ENCODE peak calls at places on chromosome 19, in seven cellular contexts. B is brain microvascular endothelial cell, V is heart right ventricle, I is A549, Q is GM23248, D is transverse colon, X is left ventricle myocardium inferior. T is an unnamed sample.

GRCh38 chr19:1411255-1412191 is 4.1 kb downstream of the DAZAP1 start:
- DNase-seq in B (peak; percentile 24), V (peak; percentile 87), I (no peak), Q (peak; percentile 88), D (peak; percentile 30), X (peak; percentile 80), T (peak; percentile 91)

GRCh38 chr19:56133858-56134654 is 7.0 kb upstream of the ZNF444 start:
- DNase-seq in B (no peak), V (no peak), I (no peak), Q (peak; percentile 63), D (no peak), X (no peak), T (no peak)

GRCh38 chr19:38693380-38694223 is 46.2 kb downstream of the ACTN4 start:
- DNase-seq in B (peak; percentile 83), V (peak; percentile 66), I (peak; percentile 91), Q (peak; percentile 79), D (peak; percentile 51), X (no peak), T (no peak)

GRCh38 chr19:56727731-56728130 is 56.2 kb upstream of the ZNF835 start:
- DNase-seq in B (no peak), V (no peak), I (no peak), Q (no peak), D (no peak), X (no peak), T (no peak)

GRCh38 chr19:56619131-56619530 is 23.8 kb upstream of the SMIM17 start:
- DNase-seq in B (no peak), V (no peak), I (no peak), Q (no peak), D (no peak), X (no peak), T (no peak)

GRCh38 chr19:18745012-18745735 is 45.9 kb downstream of the COMP start:
- DNase-seq in B (no peak), V (no peak), I (no peak), Q (no peak), D (no peak), X (no peak), T (no peak)

GRCh38 chr19:1855040-1855827 is 7.0 kb upstream of the REXO1 start:
- DNase-seq in B (peak; percentile 81), V (peak; percentile 92), I (peak; percentile 70), Q (peak; percentile 97), D (peak; percentile 96), X (peak; percentile 93), T (peak; percentile 61)

GRCh38 chr19:35138305-35138799 is 272 bp upstream of the FXYD1 start:
- DNase-seq in B (no peak), V (peak; percentile 70), I (no peak), Q (no peak), D (no peak), X (peak; percentile 78), T (no peak)

GRCh38 chr19:18340237-18340989 is at the start of gene PGPEP1:
- DNase-seq in B (no peak), V (peak; percentile 82), I (no peak), Q (peak; percentile 77), D (peak; percentile 83), X (peak; percentile 83), T (peak; percentile 12)

GRCh38 chr19:52007436-52007804 is 591 bp downstream of the ZNF615 start:
- DNase-seq in B (no peak), V (no peak), I (no peak), Q (peak; percentile 45), D (no peak), X (no peak), T (peak; percentile 7)

GRCh38 chr19:36121486-36122124 is 6.3 kb downstream of the TBCB start:
- DNase-seq in B (no peak), V (no peak), I (no peak), Q (no peak), D (no peak), X (no peak), T (no peak)

GRCh38 chr19:8387688-8388611 is 2.2 kb upstream of the RAB11B start:
- DNase-seq in B (no peak), V (no peak), I (peak; percentile 44), Q (no peak), D (no peak), X (no peak), T (no peak)

GRCh38 chr19:31099470-31100190 is 249.6 kb downstream of the TSHZ3 start:
- DNase-seq in B (no peak), V (no peak), I (no peak), Q (peak; percentile 39), D (no peak), X (no peak), T (no peak)

GRCh38 chr19:31676271-31677004 is 327.2 kb upstream of the TSHZ3 start:
- DNase-seq in B (no peak), V (no peak), I (peak; percentile 49), Q (peak; percentile 5), D (no peak), X (no peak), T (no peak)

GRCh38 chr19:16645140-16645539 is 14.8 kb downstream of the SMIM7 start:
- DNase-seq in B (no peak), V (no peak), I (no peak), Q (no peak), D (no peak), X (no peak), T (peak; percentile 49)

GRCh38 chr19:49113762-49114629 is at the start of gene LIN7B:
- DNase-seq in B (peak; percentile 17), V (peak; percentile 65), I (peak; percentile 94), Q (peak; percentile 89), D (peak; percentile 74), X (peak; percentile 71), T (peak; percentile 27)

GRCh38 chr19:11387154-11388034 is 3.3 kb upstream of the EPOR start:
- DNase-seq in B (no peak), V (no peak), I (no peak), Q (no peak), D (no peak), X (no peak), T (no peak)

GRCh38 chr19:39411006-39411831 is 1.2 kb upstream of the PLEKHG2 start:
- DNase-seq in B (peak; percentile 66), V (no peak), I (no peak), Q (peak; percentile 73), D (peak; percentile 86), X (no peak), T (no peak)

GRCh38 chr19:679418-680286 is 3.5 kb downstream of the FSTL3 start:
- DNase-seq in B (no peak), V (peak; percentile 65), I (peak; percentile 59), Q (peak; percentile 90), D (peak; percentile 64), X (peak; percentile 71), T (no peak)

GRCh38 chr19:3061214-3062161 is 807 bp downstream of the TLE5 start:
- DNase-seq in B (no peak), V (peak; percentile 75), I (no peak), Q (peak; percentile 61), D (peak; percentile 76), X (peak; percentile 73), T (peak; percentile 18)
- H3K27ac ChIP-seq in B (peak overlapping the region; percentile 3), V (peak overlapping the region; percentile 99), I (peak overlapping the region; percentile 100), Q (peak overlapping the region; percentile 16), D (peak overlapping the region; percentile 99), X (peak overlapping the region; percentile 97), T (peak overlapping the region; percentile 92)

DNA sequence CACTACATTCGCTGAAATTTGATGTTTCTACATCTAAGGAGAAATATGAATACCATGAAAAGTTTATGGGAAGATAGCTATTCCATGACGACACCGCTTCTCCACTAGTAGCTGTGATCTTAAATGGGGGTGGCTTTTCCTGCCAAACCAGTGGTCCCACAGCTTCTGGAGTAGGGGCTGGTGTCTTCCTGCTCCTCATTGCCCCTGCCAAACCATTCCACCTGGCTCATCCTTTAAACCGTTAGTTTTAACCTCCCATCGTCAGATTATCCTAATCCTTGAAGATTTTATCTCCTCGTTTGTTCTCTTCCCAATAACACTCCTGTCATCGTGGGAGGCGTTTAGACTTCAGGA is 568 bp upstream of the ZNF230 start:
- DNase-seq in B (no peak), V (no peak), I (peak; percentile 8), Q (peak; percentile 34), D (no peak), X (no peak), T (no peak)
- H3K27ac ChIP-seq in B (peak overlapping the region; percentile 50), V (peak overlapping the region; percentile 88), I (peak overlapping the region; percentile 83), Q (peak overlapping the region; percentile 65), D (peak overlapping the region; percentile 83), X (peak overlapping the region; percentile 81), T (no peak overlapping the region)

DNA sequence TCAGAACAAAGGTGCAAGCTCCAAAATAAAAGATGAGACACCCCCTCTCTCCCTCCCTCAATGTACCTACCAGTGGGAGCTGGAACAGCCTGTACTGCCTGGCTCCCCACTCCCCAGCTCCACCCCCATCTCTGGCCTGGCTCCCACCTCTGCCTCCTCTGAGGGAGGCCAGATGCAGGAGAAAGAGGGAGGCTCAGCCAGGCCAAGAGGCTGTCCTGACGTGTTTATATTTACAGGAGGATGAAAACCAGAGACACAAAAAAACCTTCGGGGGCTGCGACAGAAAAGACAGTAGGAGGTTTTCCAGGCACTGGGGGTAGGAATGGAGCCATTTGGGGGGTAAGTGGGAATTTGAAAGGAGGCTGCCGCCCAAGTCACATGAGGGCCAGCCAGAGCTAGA is 19.7 kb downstream of the ARHGEF18 start:
- DNase-seq in B (no peak), V (no peak), I (no peak), Q (no peak), D (peak; percentile 64), X (no peak), T (no peak)
- H3K27ac ChIP-seq in B (peak overlapping the region; percentile 9), V (no peak overlapping the region), I (peak overlapping the region; percentile 43), Q (peak overlapping the region; percentile 30), D (peak overlapping the region; percentile 79), X (no peak overlapping the region), T (no peak overlapping the region)

DNA sequence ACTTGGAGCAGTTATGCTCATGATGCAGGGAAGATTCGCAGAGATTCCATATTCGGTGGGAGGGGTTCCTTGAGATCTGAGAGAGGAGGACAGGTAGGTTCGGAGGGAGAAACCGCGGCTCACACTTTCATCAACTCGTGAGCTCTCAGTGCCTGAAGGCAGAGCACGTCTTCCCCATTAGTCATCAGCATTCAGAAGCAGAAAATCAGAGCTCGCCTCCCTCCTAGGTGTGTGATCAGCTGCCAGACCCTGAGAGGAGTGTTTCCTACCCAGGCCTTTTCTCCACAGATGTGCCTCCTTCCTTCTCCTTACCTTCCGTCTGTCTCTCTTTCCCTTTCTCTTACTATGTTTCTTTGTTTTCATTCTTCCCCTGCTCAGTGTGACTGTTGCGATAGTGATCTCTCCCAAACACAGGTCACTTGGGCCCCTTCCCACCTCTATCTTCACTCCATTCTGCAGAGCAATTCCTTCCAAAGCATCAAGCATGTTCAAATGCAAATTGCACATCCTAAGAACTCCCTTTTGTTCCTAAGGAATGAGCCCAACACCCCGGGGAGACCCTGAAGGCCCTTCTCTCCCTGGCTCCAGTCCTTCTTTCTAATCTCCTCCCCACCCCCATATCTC is 389.5 kb downstream of the UQCRFS1 start:
- DNase-seq in B (no peak), V (no peak), I (no peak), Q (no peak), D (no peak), X (no peak), T (no peak)
- H3K27ac ChIP-seq in B (no peak overlapping the region), V (no peak overlapping the region), I (no peak overlapping the region), Q (no peak overlapping the region), D (no peak overlapping the region), X (no peak overlapping the region), T (no peak overlapping the region)